ENCODE peak calls at places on chromosomes 2 and 18, in nine cellular contexts. R is AG08396; P is CD4-positive, alpha-beta T cell; I is glutamatergic neuron; Z is NCI-H345; L is Daoy; H is AG10803; S is neural crest cell; W is NAMALWA. K is an unnamed sample.

GRCh38 chr2:164260506-164260905 is 360.8 kb downstream of the GRB14 start:
- DNase-seq in R (peak), Z (no peak), P (no peak), W (no peak), L (no peak), I (no peak), H (no peak), S (no peak), K (no peak)

GRCh38 chr2:42846026-42846425 is 53.6 kb upstream of the HAAO start:
- DNase-seq in I (no peak), L (no peak), R (no peak), Z (no peak), W (no peak), H (no peak), P (no peak), S (no peak), K (no peak)

GRCh38 chr18:68865503-68865902 is 67.6 kb downstream of the CCDC102B start:
- DNase-seq in W (no peak), Z (no peak), S (no peak), L (no peak), P (no peak), H (no peak), R (no peak), I (no peak), K (no peak)

GRCh38 chr18:44725300-44726096 is 44.8 kb downstream of the SETBP1 start:
- DNase-seq in S (no peak), I (no peak), R (peak), P (no peak), Z (no peak), L (peak), W (peak), H (peak), K (peak)

GRCh38 chr2:128817171-128817570 is 498.5 kb upstream of the HS6ST1 start:
- DNase-seq in Z (peak), I (no peak), P (no peak), S (no peak), W (no peak), R (no peak), L (no peak), H (no peak), K (no peak)

GRCh38 chr18:63322908-63323634 is 3.5 kb upstream of the BCL2 start:
- DNase-seq in H (peak), W (peak), S (peak), Z (peak), I (peak), L (peak), P (peak), R (peak), K (peak)

GRCh38 chr2:204533629-204534370 is 11.5 kb upstream of the PARD3B start:
- DNase-seq in S (no peak), R (peak), W (no peak), I (no peak), L (peak), H (peak), Z (no peak), P (no peak), K (no peak)

GRCh38 chr2:29579495-29580178 is 341.7 kb downstream of the ALK start:
- DNase-seq in W (no peak), I (no peak), R (no peak), H (no peak), L (peak), Z (no peak), S (no peak), P (no peak), K (no peak)

GRCh38 chr2:196331816-196332215 is 160.4 kb upstream of the STK17B start:
- DNase-seq in S (no peak), P (no peak), Z (no peak), I (no peak), H (no peak), W (no peak), R (no peak), L (peak), K (no peak)

K was measured in T-helper 17 cell.